ENCODE peak calls at places on chromosomes 5 and 9, in six cellular contexts. L is aorta, S is lung, D is left ventricle myocardium inferior, H is mammary epithelial cell, E is cardiac muscle cell. F is an unnamed sample.
A peak's percentile ranks its signal among the peaks of the same experiment; 100 is the strongest.

GRCh38 chr5:132411382-132411925 is 41.9 kb downstream of the SLC22A5 start:
- DNase-seq in L (no peak), S (no peak), D (no peak), H (no peak), E (no peak), F (no peak)

GRCh38 chr5:7325975-7326911 is 69.7 kb upstream of the ADCY2 start:
- DNase-seq in L (no peak), S (no peak), D (no peak), H (no peak), E (no peak), F (peak; percentile 16)

GRCh38 chr5:78060421-78060820 is 234.1 kb downstream of the AP3B1 start:
- DNase-seq in L (no peak), S (no peak), D (no peak), H (no peak), E (no peak), F (no peak)

GRCh38 chr9:81637276-81637675 is 52.1 kb downstream of the TLE1 start:
- DNase-seq in L (no peak), S (no peak), D (no peak), H (no peak), E (no peak), F (no peak)

GRCh38 chr5:136620016-136620419 is 254.7 kb upstream of the TRPC7 start:
- DNase-seq in L (no peak), S (no peak), D (no peak), H (no peak), E (no peak), F (no peak)

GRCh38 chr5:43993634-43994395 is 390.8 kb downstream of the NNT start:
- DNase-seq in L (no peak), S (no peak), D (no peak), H (no peak), E (no peak), F (no peak)

GRCh38 chr9:134595014-134595413 is 46.6 kb upstream of the COL5A1 start:
- DNase-seq in L (no peak), S (peak; percentile 15), D (no peak), H (no peak), E (no peak), F (peak; percentile 7)

GRCh38 chr5:44300551-44300950 is 88.7 kb downstream of the FGF10 start:
- DNase-seq in L (no peak), S (no peak), D (no peak), H (no peak), E (no peak), F (no peak)

GRCh38 chr9:121684381-121685145 is 33.1 kb downstream of the DAB2IP start:
- DNase-seq in L (peak; percentile 70), S (no peak), D (no peak), H (no peak), E (peak; percentile 30), F (no peak)

GRCh38 chr9:85971731-85972130 is 30.8 kb downstream of the NAA35 start:
- DNase-seq in L (no peak), S (no peak), D (no peak), H (no peak), E (no peak), F (no peak)

GRCh38 chr5:109567374-109568044 is 122.2 kb upstream of the MAN2A1 start:
- DNase-seq in L (no peak), S (no peak), D (no peak), H (no peak), E (no peak), F (no peak)

DNA sequence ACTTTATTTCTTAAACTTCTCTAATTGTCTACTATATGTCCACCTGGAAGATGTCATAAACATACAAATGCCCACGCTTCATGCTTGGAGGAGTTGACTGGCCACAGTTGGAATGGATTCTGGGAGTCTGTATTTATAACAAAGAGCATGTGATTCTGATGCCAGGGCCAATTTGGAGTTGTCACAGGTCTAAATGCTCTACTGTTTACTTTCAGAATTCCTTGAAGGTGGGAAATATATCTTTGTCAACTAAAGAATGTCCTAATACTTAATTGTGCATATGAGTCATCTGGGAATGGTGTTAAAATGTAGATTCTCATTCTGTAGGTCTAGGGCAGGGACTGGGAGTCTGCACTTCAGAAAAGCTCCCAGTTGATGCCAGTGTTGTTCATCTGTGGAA is 196.1 kb downstream of the ANXA1 start:
- DNase-seq in L (no peak), S (no peak), D (no peak), H (no peak), E (no peak), F (no peak)
- H3K36me3 ChIP-seq in L (no peaks in the 10 kb centered on the region), S (no peaks in the 10 kb centered on the region), D (no peaks in the 10 kb centered on the region), H (no peaks in the 10 kb centered on the region), E (no peaks in the 10 kb centered on the region), F (no peaks in the 10 kb centered on the region)

GRCh38 chr5:173464813-173465212 is 136.6 kb upstream of the STC2 start:
- DNase-seq in L (no peak), S (no peak), D (no peak), H (no peak), E (no peak), F (no peak)
- H3K36me3 ChIP-seq in L (no peaks in the 10 kb centered on the region), S (no peaks in the 10 kb centered on the region), D (no peaks in the 10 kb centered on the region), H (no peaks in the 10 kb centered on the region), E (no peaks in the 10 kb centered on the region), F (no peaks in the 10 kb centered on the region)

GRCh38 chr9:83680233-83680632 is 27.5 kb downstream of the UBQLN1 start:
- DNase-seq in L (no peak), S (no peak), D (no peak), H (no peak), E (no peak), F (no peak)
- H3K36me3 ChIP-seq in L (peaks cover 6% of the 10 kb centered on the region), S (peaks cover 17% of the 10 kb centered on the region), D (peaks cover 71% of the 10 kb centered on the region), H (peaks cover 35% of the 10 kb centered on the region), E (peaks cover 26% of the 10 kb centered on the region), F (no peaks in the 10 kb centered on the region)

GRCh38 chr9:123003467-123003866 is 30.0 kb upstream of the GPR21 start:
- DNase-seq in L (no peak), S (no peak), D (no peak), H (no peak), E (no peak), F (no peak)

GRCh38 chr9:123005964-123006363 is 27.5 kb upstream of the GPR21 start:
- DNase-seq in L (no peak), S (no peak), D (no peak), H (no peak), E (no peak), F (no peak)

GRCh38 chr9:123011380-123011779 is 22.1 kb upstream of the GPR21 start:
- DNase-seq in L (no peak), S (no peak), D (no peak), H (no peak), E (no peak), F (no peak)

GRCh38 chr9:123008909-123009308 is 24.6 kb upstream of the GPR21 start:
- DNase-seq in L (no peak), S (no peak), D (no peak), H (no peak), E (no peak), F (no peak)

GRCh38 chr9:123007269-123007668 is 26.2 kb upstream of the GPR21 start:
- DNase-seq in L (no peak), S (no peak), D (no peak), H (no peak), E (no peak), F (no peak)
- H3K36me3 ChIP-seq in L (no peaks in the 10 kb centered on the region), S (peaks cover 3% of the 10 kb centered on the region), D (peaks cover 40% of the 10 kb centered on the region), H (peaks cover 9% of the 10 kb centered on the region), E (peaks cover 14% of the 10 kb centered on the region), F (peaks cover 7% of the 10 kb centered on the region)

GRCh38 chr9:21836437-21837161 is 34.2 kb downstream of the MTAP start:
- DNase-seq in L (no peak), S (no peak), D (no peak), H (peak; percentile 99), E (no peak), F (peak; percentile 63)
- H3K36me3 ChIP-seq in L (peaks cover 22% of the 10 kb centered on the region), S (peaks cover 17% of the 10 kb centered on the region), D (peaks cover 86% of the 10 kb centered on the region), H (peaks cover 30% of the 10 kb centered on the region), E (peaks cover 28% of the 10 kb centered on the region), F (no peaks in the 10 kb centered on the region)

GRCh38 chr5:177470759-177471536 is 2.5 kb downstream of the DBN1 start:
- DNase-seq in L (no peak), S (no peak), D (no peak), H (no peak), E (no peak), F (no peak)
- H3K36me3 ChIP-seq in L (peaks cover 3% of the 10 kb centered on the region), S (peaks cover 16% of the 10 kb centered on the region), D (peaks cover 18% of the 10 kb centered on the region), H (no peaks in the 10 kb centered on the region), E (peaks cover 21% of the 10 kb centered on the region), F (peaks cover 14% of the 10 kb centered on the region)

DNA sequence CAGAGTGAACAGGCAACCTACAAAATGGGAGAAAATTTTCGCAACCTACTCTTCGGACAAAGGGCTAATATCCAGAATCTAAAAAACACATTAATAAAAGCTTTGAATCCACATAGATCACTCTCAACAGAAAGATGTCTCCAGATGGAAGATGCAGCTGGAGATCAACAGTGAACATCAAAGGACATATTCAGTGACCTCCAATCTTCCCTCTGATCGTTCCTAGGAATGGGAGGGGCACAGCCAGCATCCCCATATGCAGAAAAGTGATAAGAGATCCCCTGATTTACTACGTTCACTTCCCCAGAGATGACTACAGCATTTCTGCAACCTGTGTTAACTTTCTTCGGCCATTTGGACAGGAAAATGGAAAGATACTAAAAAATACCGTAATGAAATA is 21.2 kb downstream of the OXCT1 start:
- DNase-seq in L (no peak), S (no peak), D (no peak), H (no peak), E (no peak), F (no peak)
- H3K36me3 ChIP-seq in L (peaks cover 4% of the 10 kb centered on the region), S (peaks cover 14% of the 10 kb centered on the region), D (peaks cover 51% of the 10 kb centered on the region), H (peaks cover 33% of the 10 kb centered on the region), E (peaks cover 19% of the 10 kb centered on the region), F (peaks cover 19% of the 10 kb centered on the region)

DNA sequence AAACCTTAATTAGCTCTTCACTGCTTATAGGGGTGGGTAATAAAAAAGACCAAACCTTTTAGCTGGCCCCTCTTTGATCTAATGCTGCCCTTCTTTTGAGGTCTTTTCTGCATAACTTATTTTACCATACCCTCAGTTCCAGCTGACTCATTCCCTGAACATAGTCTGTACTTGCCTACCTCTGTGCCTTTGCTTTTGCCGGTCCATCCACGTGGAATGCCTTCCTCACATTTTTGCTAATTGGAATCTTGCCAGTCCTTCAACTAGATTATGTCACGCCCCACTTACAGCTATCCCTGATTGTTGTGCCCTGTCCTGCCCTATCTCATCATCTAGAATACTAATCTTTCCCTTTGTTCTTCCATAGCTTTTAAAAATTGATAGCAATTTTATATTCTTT is 44.2 kb downstream of the FAF2 start:
- DNase-seq in L (no peak), S (no peak), D (no peak), H (peak; percentile 88), E (no peak), F (peak; percentile 31)
- H3K36me3 ChIP-seq in L (peaks cover 9% of the 10 kb centered on the region), S (peaks cover 37% of the 10 kb centered on the region), D (peaks cover 97% of the 10 kb centered on the region), H (peaks cover 23% of the 10 kb centered on the region), E (peaks cover 67% of the 10 kb centered on the region), F (no peaks in the 10 kb centered on the region)

DNA sequence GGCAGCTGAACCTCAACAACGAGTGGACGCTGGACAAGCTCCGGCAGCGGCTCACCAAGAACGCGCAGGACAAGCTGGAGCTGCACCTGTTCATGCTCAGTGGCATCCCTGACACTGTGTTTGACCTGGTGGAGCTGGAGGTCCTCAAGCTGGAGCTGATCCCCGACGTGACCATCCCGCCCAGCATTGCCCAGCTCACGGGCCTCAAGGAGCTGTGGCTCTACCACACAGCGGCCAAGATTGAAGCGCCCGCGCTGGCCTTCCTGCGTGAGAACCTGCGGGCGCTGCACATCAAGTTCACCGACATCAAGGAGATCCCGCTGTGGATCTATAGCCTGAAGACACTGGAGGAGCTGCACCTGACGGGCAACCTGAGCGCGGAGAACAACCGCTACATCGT is 12.4 kb upstream of the PHYHD1 start:
- DNase-seq in L (no peak), S (no peak), D (no peak), H (no peak), E (no peak), F (no peak)
- H3K36me3 ChIP-seq in L (peaks cover 15% of the 10 kb centered on the region), S (peaks cover 35% of the 10 kb centered on the region), D (peaks cover 34% of the 10 kb centered on the region), H (peaks cover 30% of the 10 kb centered on the region), E (peaks cover 11% of the 10 kb centered on the region), F (peaks cover 31% of the 10 kb centered on the region)